ENCODE peak calls at places on chromosome 1, in five cellular contexts. P is GM23248; W is erythroblast; B is stimulated activated CD4-positive, alpha-beta T cell treated with anti-CD3 and anti-CD28 coated beads, Interleukin-2, amount 100 ng/mL, for 48 hours; D is heart right ventricle. T is an unnamed sample.
A peak's percentile ranks its signal among the peaks of the same experiment; 100 is the strongest.

GRCh38 chr1:179601093-179601492 is 9.5 kb downstream of the TDRD5 start:
- DNase-seq in P (no peak), W (no peak), B (no peak), D (no peak), T (no peak)

GRCh38 chr1:50155564-50155963 is 46.8 kb downstream of the ELAVL4 start:
- DNase-seq in P (no peak), W (no peak), B (no peak), D (no peak), T (no peak)

GRCh38 chr1:222616535-222616934 is 1.4 kb upstream of the MIA3 start:
- DNase-seq in P (peak; percentile 96), W (peak; percentile 8), B (no peak), D (no peak), T (no peak)

GRCh38 chr1:43648448-43648847 is 1.5 kb upstream of the KDM4A start:
- DNase-seq in P (peak; percentile 47), W (no peak), B (no peak), D (no peak), T (no peak)

GRCh38 chr1:21955474-21956281 is 18.6 kb upstream of the HSPG2 start:
- DNase-seq in P (no peak), W (no peak), B (no peak), D (no peak), T (no peak)

GRCh38 chr1:9314101-9314500 is 21.4 kb downstream of the SPSB1 start:
- DNase-seq in P (no peak), W (no peak), B (no peak), D (no peak), T (no peak)

GRCh38 chr1:212132040-212132439 is 96.5 kb downstream of the DTL start:
- DNase-seq in P (peak; percentile 51), W (no peak), B (no peak), D (no peak), T (no peak)

GRCh38 chr1:54887665-54888071 is 673 bp upstream of the DHCR24 start:
- DNase-seq in P (peak; percentile 50), W (no peak), B (no peak), D (no peak), T (no peak)

GRCh38 chr1:172373864-172374263 is 46.6 kb upstream of the C1orf105 start:
- DNase-seq in P (no peak), W (no peak), B (no peak), D (no peak), T (no peak)

GRCh38 chr1:234597894-234598293 is 12.1 kb downstream of the IRF2BP2 start:
- DNase-seq in P (peak; percentile 67), W (peak; percentile 72), B (peak; percentile 52), D (peak; percentile 73), T (peak; percentile 60)

T was measured in K562.